ENCODE peak calls at places on chromosomes 11 and 22, in five cellular contexts. E is AG20443; Z is naive thymus-derived CD4-positive, alpha-beta T cell; G is fibroblast of lung; I is HL-60. T is an unnamed sample.

GRCh38 chr11:72352859-72353551 is 81.3 kb downstream of the CLPB start:
- DNase-seq in E (peak), Z (no peak), G (peak), I (no peak), T (peak)

GRCh38 chr22:30314918-30315317 is 11.8 kb downstream of the TBC1D10A start:
- DNase-seq in E (no peak), Z (no peak), G (no peak), I (no peak), T (no peak)

GRCh38 chr11:45444796-45445195 is 158.7 kb upstream of the SYT13 start:
- DNase-seq in E (no peak), Z (no peak), G (no peak), I (no peak), T (no peak)

GRCh38 chr11:110196241-110196754 is 100.1 kb downstream of the RDX start:
- DNase-seq in E (peak), Z (no peak), G (peak), I (no peak), T (no peak)

GRCh38 chr11:36273110-36273509 is 16.1 kb downstream of the COMMD9 start:
- DNase-seq in E (no peak), Z (no peak), G (peak), I (no peak), T (peak)

GRCh38 chr22:36144886-36145541 is 15.5 kb downstream of the APOL3 start:
- DNase-seq in E (peak), Z (peak), G (peak), I (peak), T (peak)

GRCh38 chr11:66857234-66857926 is 516 bp downstream of the LRFN4 start:
- DNase-seq in E (peak), Z (no peak), G (no peak), I (no peak), T (no peak)

GRCh38 chr22:20494978-20495860 is at the start of gene KLHL22:
- DNase-seq in E (peak), Z (peak), G (peak), I (peak), T (no peak)

GRCh38 chr11:119584193-119585037 is 144.6 kb downstream of the NECTIN1 start:
- DNase-seq in E (peak), Z (no peak), G (peak), I (peak), T (peak)

GRCh38 chr11:44766112-44766971 is 39.6 kb downstream of the TSPAN18 start:
- DNase-seq in E (peak), Z (no peak), G (peak), I (no peak), T (no peak)

GRCh38 chr22:41564563-41564962 is 3.8 kb downstream of the CSDC2 start:
- DNase-seq in E (no peak), Z (no peak), G (no peak), I (no peak), T (no peak)

GRCh38 chr11:118917488-118918127 is 8.1 kb downstream of the BCL9L start:
- DNase-seq in E (peak), Z (peak), G (peak), I (peak), T (no peak)

GRCh38 chr11:2259466-2259830 is 10.9 kb downstream of the ASCL2 start:
- DNase-seq in E (peak), Z (no peak), G (no peak), I (no peak), T (no peak)

GRCh38 chr11:64052436-64052835 is 16.7 kb downstream of the FLRT1 start:
- DNase-seq in E (no peak), Z (no peak), G (no peak), I (no peak), T (no peak)

GRCh38 chr11:119722281-119722794 is 6.7 kb downstream of the NECTIN1 start:
- DNase-seq in E (no peak), Z (no peak), G (no peak), I (no peak), T (peak)

GRCh38 chr11:74072286-74072685 is 63.4 kb upstream of the UCP3 start:
- DNase-seq in E (no peak), Z (no peak), G (no peak), I (no peak), T (no peak)